ENCODE peak calls at places on chromosomes 13 and 19, in seven cellular contexts. N, E, T, U, P, V and S are unnamed samples.

GRCh38 chr13:42706286-42706685 is 75.1 kb upstream of the FAM216B start:
- DNase-seq in T (no peak), U (no peak), P (no peak), N (no peak), V (no peak), E (no peak), S (no peak)

GRCh38 chr19:50607874-50608785 is 31.6 kb downstream of the SYT3 start:
- DNase-seq in P (peak), N (peak), E (no peak), U (peak), V (peak), T (peak), S (peak)

GRCh38 chr13:41458187-41458938 is 1.0 kb downstream of the RGCC start:
- DNase-seq in E (peak), U (no peak), N (peak), T (peak), V (peak), P (no peak), S (peak)

GRCh38 chr13:74325106-74325505 is 190.9 kb upstream of the KLF12 start:
- DNase-seq in N (no peak), V (peak), E (peak), P (peak), T (no peak), U (peak), S (peak)

GRCh38 chr19:3059653-3060052 is 2.6 kb downstream of the TLE5 start:
- DNase-seq in N (no peak), T (no peak), V (no peak), U (no peak), P (no peak), E (no peak), S (no peak)

GRCh38 chr19:8085606-8086464 is 33.3 kb downstream of the CCL25 start:
- DNase-seq in E (no peak), P (no peak), T (no peak), N (no peak), V (no peak), U (no peak), S (peak)

GRCh38 chr19:2235396-2236284 is 489 bp downstream of the PLEKHJ1 start:
- DNase-seq in V (no peak), P (no peak), U (no peak), N (peak), T (no peak), E (peak), S (peak)

GRCh38 chr19:3370214-3370720 is 3.9 kb downstream of the NFIC start:
- DNase-seq in T (no peak), U (no peak), N (no peak), P (no peak), V (no peak), E (no peak), S (no peak)

GRCh38 chr19:30069535-30070197 is 127.6 kb downstream of the URI1 start:
- DNase-seq in E (no peak), V (no peak), P (no peak), T (no peak), U (no peak), N (peak), S (no peak)

GRCh38 chr19:663682-664117 is 686 bp upstream of the RNF126 start:
- DNase-seq in E (no peak), N (no peak), P (no peak), V (no peak), U (no peak), T (no peak), S (no peak)

GRCh38 chr13:40920826-40921225 is 98.3 kb downstream of the ELF1 start:
- DNase-seq in P (peak), N (no peak), V (peak), U (no peak), T (no peak), E (no peak), S (peak)

GRCh38 chr13:34066344-34066743 is 248.4 kb downstream of the RFC3 start:
- DNase-seq in N (no peak), U (no peak), T (no peak), V (no peak), P (no peak), E (no peak), S (no peak)

GRCh38 chr13:68850160-68850559 is 1257.5 kb upstream of the ATXN8OS start:
- DNase-seq in T (no peak), P (no peak), V (no peak), E (no peak), U (no peak), N (no peak), S (no peak)

GRCh38 chr19:14619404-14619803 is 36.5 kb downstream of the CLEC17A start:
- DNase-seq in V (no peak), E (no peak), T (no peak), P (no peak), U (no peak), N (no peak), S (no peak)

GRCh38 chr13:101783554-101783953 is 331.1 kb downstream of the ITGBL1 start:
- DNase-seq in E (no peak), V (no peak), U (no peak), T (no peak), P (no peak), N (no peak), S (no peak)

GRCh38 chr19:46824887-46825730 is 25.5 kb downstream of the AP2S1 start:
- DNase-seq in P (peak), E (no peak), V (no peak), N (no peak), T (no peak), U (no peak), S (peak)

GRCh38 chr13:50410921-50411712 is 395.9 kb downstream of the KCNRG start:
- DNase-seq in V (peak), T (no peak), N (no peak), E (no peak), P (peak), U (peak), S (peak)

GRCh38 chr19:18771328-18772242 is 19.5 kb downstream of the COMP start:
- DNase-seq in P (no peak), V (peak), E (no peak), N (no peak), U (no peak), T (no peak), S (peak)

GRCh38 chr13:55244991-55245644 is 1895.6 kb upstream of the PRR20A start:
- DNase-seq in N (no peak), P (no peak), E (no peak), U (no peak), T (no peak), V (no peak), S (no peak)

GRCh38 chr13:20664304-20664703 is 39.2 kb upstream of the IL17D start:
- DNase-seq in V (no peak), P (no peak), E (no peak), N (no peak), U (no peak), T (no peak), S (no peak)

GRCh38 chr19:53388904-53389303 is 6.0 kb upstream of the ZNF765 start:
- DNase-seq in U (no peak), P (no peak), E (no peak), N (no peak), V (no peak), T (no peak), S (no peak)

GRCh38 chr19:15449620-15450527 is at the start of gene WIZ:
- DNase-seq in T (peak), V (peak), N (peak), E (peak), P (peak), U (no peak), S (peak)

GRCh38 chr19:12453495-12453894 is 12.7 kb upstream of the ZNF443 start:
- DNase-seq in V (no peak), T (no peak), E (no peak), N (no peak), U (no peak), P (no peak), S (no peak)

GRCh38 chr13:98632971-98633370 is 56.1 kb upstream of the STK24 start:
- DNase-seq in N (no peak), U (no peak), E (no peak), T (no peak), P (no peak), V (peak), S (no peak)

GRCh38 chr13:34224877-34225276 is 406.9 kb downstream of the RFC3 start:
- DNase-seq in P (no peak), N (no peak), T (no peak), U (no peak), V (no peak), E (no peak), S (no peak)

GRCh38 chr19:3192228-3192635 is 6.5 kb downstream of the NCLN start:
- DNase-seq in E (no peak), T (no peak), N (no peak), P (no peak), U (no peak), V (no peak), S (no peak)

GRCh38 chr19:41264581-41265375 is 606 bp downstream of the HNRNPUL1 start:
- DNase-seq in U (no peak), E (peak), P (peak), V (peak), N (peak), T (peak), S (peak)

GRCh38 chr13:100392709-100393630 is 195.6 kb downstream of the GGACT start:
- DNase-seq in T (no peak), V (peak), P (peak), U (peak), N (peak), E (no peak), S (peak)

GRCh38 chr13:112990783-112991182 is 21.8 kb downstream of the MCF2L start:
- DNase-seq in V (no peak), T (no peak), E (peak), U (no peak), N (peak), P (no peak), S (no peak)

GRCh38 chr13:73767747-73768315 is 366.4 kb downstream of the KLF12 start:
- DNase-seq in V (no peak), T (peak), P (no peak), U (no peak), E (no peak), N (no peak), S (peak)

GRCh38 chr13:28820099-28821051 is at the start of gene MTUS2:
- DNase-seq in U (no peak), T (no peak), V (no peak), E (no peak), P (no peak), N (no peak), S (no peak)

GRCh38 chr19:44093931-44094765 is at the start of gene ZNF224:
- DNase-seq in V (peak), P (peak), N (peak), U (no peak), E (peak), T (peak), S (peak)

GRCh38 chr19:3801412-3802096 is 15.4 kb upstream of the MATK start:
- DNase-seq in N (peak), E (peak), P (no peak), T (peak), V (peak), U (no peak), S (no peak)

GRCh38 chr19:18342090-18342632 is 1.8 kb downstream of the PGPEP1 start:
- DNase-seq in E (no peak), U (no peak), N (no peak), V (no peak), P (no peak), T (no peak), S (no peak)

GRCh38 chr19:16456652-16457194 is 15.0 kb downstream of the EPS15L1 start:
- DNase-seq in P (no peak), E (no peak), V (peak), U (no peak), T (no peak), N (no peak), S (no peak)

GRCh38 chr13:36518707-36519106 is 86.4 kb downstream of the CCNA1 start:
- DNase-seq in E (no peak), T (no peak), P (no peak), N (no peak), U (no peak), V (no peak), S (no peak)

GRCh38 chr19:55088543-55089265 is 13.0 kb downstream of the EPS8L1 start:
- DNase-seq in N (peak), U (no peak), E (peak), P (peak), T (peak), V (peak), S (peak)

GRCh38 chr19:11881151-11881800 is 6.3 kb upstream of the ZNF69 start:
- DNase-seq in N (peak), E (peak), U (no peak), V (peak), T (peak), P (peak), S (peak)

GRCh38 chr13:53151692-53152421 is 123.2 kb downstream of the OLFM4 start:
- DNase-seq in V (peak), E (peak), P (peak), U (no peak), T (no peak), N (peak), S (peak)